ENCODE peak calls at places on chromosomes 7 and 10, in eight cellular contexts. E is hepatocyte, A is spleen, U is uterus, S is GM23338, K is esophagus squamous epithelium, H is GM23248, X is prostate gland. Z is an unnamed sample.

GRCh38 chr7:42186181-42186580 is 50.8 kb downstream of the GLI3 start:
- DNase-seq in E (no peak), A (no peak), U (no peak), S (peak; percentile 81), K (no peak), H (no peak), X (no peak), Z (no peak)

GRCh38 chr10:6242089-6242488 is 39.4 kb downstream of the PFKFB3 start:
- DNase-seq in E (no peak), A (no peak), U (no peak), S (no peak), K (no peak), H (no peak), X (no peak), Z (no peak)

GRCh38 chr7:152025077-152025936 is at the start of gene GALNT11:
- DNase-seq in E (peak; percentile 96), A (peak; percentile 96), U (peak; percentile 74), S (peak; percentile 85), K (peak; percentile 19), H (peak; percentile 95), X (peak; percentile 79), Z (peak; percentile 67)

GRCh38 chr7:141715794-141716689 is 7.9 kb downstream of the WEE2 start:
- DNase-seq in E (no peak), A (no peak), U (no peak), S (peak; percentile 47), K (no peak), H (no peak), X (no peak), Z (no peak)

GRCh38 chr7:127586346-127586745 is 950 bp upstream of the GCC1 start:
- DNase-seq in E (no peak), A (no peak), U (no peak), S (peak; percentile 17), K (no peak), H (no peak), X (no peak), Z (no peak)

GRCh38 chr7:46603780-46604725 is 683.0 kb upstream of the IGFBP3 start:
- DNase-seq in E (peak; percentile 68), A (peak; percentile 78), U (peak; percentile 92), S (no peak), K (no peak), H (peak; percentile 91), X (peak; percentile 53), Z (no peak)

GRCh38 chr10:101573885-101574284 is 14.2 kb downstream of the POLL start:
- DNase-seq in E (no peak), A (no peak), U (no peak), S (no peak), K (no peak), H (no peak), X (no peak), Z (no peak)

GRCh38 chr7:130943981-130944380 is 210.0 kb upstream of the KLF14 start:
- DNase-seq in E (no peak), A (no peak), U (no peak), S (no peak), K (no peak), H (no peak), X (no peak), Z (no peak)

GRCh38 chr10:37552881-37553280 is 304.5 kb downstream of the ZNF248 start:
- DNase-seq in E (no peak), A (no peak), U (no peak), S (no peak), K (no peak), H (no peak), X (no peak), Z (no peak)

GRCh38 chr10:46239247-46239646 is 47.5 kb upstream of the ANTXRL start:
- DNase-seq in E (no peak), A (no peak), U (no peak), S (no peak), K (no peak), H (no peak), X (no peak), Z (no peak)

GRCh38 chr10:119090968-119091367 is 10.4 kb upstream of the EIF3A start:
- DNase-seq in E (no peak), A (no peak), U (no peak), S (no peak), K (no peak), H (peak; percentile 90), X (no peak), Z (peak; percentile 44)

GRCh38 chr10:127907411-127908105 is 655 bp downstream of the PTPRE start:
- DNase-seq in E (peak; percentile 37), A (peak; percentile 86), U (no peak), S (peak; percentile 39), K (no peak), H (peak; percentile 76), X (no peak), Z (peak; percentile 43)

GRCh38 chr10:119405505-119405807 is 137.1 kb downstream of the RGS10 start:
- DNase-seq in E (no peak), A (no peak), U (no peak), S (no peak), K (no peak), H (no peak), X (no peak), Z (no peak)

GRCh38 chr7:145624618-145625017 is 492.0 kb upstream of the CNTNAP2 start:
- DNase-seq in E (no peak), A (no peak), U (no peak), S (no peak), K (no peak), H (no peak), X (no peak), Z (no peak)

GRCh38 chr7:25860882-25861228 is 291.1 kb upstream of the NFE2L3 start:
- DNase-seq in E (no peak), A (no peak), U (no peak), S (no peak), K (no peak), H (no peak), X (no peak), Z (no peak)

GRCh38 chr7:105011771-105012502 is 2.1 kb upstream of the KMT2E start:
- DNase-seq in E (no peak), A (no peak), U (peak; percentile 42), S (peak; percentile 15), K (no peak), H (peak; percentile 54), X (no peak), Z (no peak)

GRCh38 chr7:19776981-19777380 is 3.6 kb upstream of the TMEM196 start:
- DNase-seq in E (no peak), A (no peak), U (no peak), S (no peak), K (no peak), H (no peak), X (no peak), Z (no peak)

GRCh38 chr7:76220185-76221057 is 18.7 kb downstream of the SRRM3 start:
- DNase-seq in E (peak; percentile 71), A (no peak), U (no peak), S (peak; percentile 94), K (no peak), H (peak; percentile 59), X (no peak), Z (peak; percentile 54)

GRCh38 chr10:102906507-102906906 is 11.6 kb upstream of the CNNM2 start:
- DNase-seq in E (no peak), A (no peak), U (no peak), S (no peak), K (no peak), H (no peak), X (no peak), Z (no peak)
- H3K4me1 ChIP-seq in E (no peaks in the 10 kb centered on the region), A (no peaks in the 10 kb centered on the region), U (no peaks in the 10 kb centered on the region), S (no peaks in the 10 kb centered on the region), K (no peaks in the 10 kb centered on the region), H (no peaks in the 10 kb centered on the region), X (no peaks in the 10 kb centered on the region), Z (no peaks in the 10 kb centered on the region)

DNA sequence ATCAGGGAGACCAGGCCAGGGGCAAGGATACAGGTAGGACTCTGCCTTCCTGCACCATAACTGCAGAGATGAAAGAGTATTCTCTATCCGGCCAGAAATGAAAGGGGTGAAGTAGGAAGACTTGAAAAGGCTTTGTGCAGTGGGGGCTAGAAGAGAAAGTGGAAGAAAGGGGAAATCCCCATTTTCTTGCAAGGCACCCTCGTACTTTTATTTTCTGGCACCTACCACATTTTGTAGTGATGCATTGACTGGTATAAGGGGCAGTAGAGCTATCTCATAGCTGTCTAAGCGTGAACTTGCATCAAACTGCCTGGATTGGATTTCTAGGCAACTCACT is 752 bp upstream of the CAMK2G start:
- DNase-seq in E (no peak), A (no peak), U (no peak), S (no peak), K (no peak), H (no peak), X (no peak), Z (no peak)
- H3K4me1 ChIP-seq in E (peaks cover 24% of the 10 kb centered on the region), A (peaks cover 67% of the 10 kb centered on the region), U (peaks cover 3% of the 10 kb centered on the region), S (peaks cover 4% of the 10 kb centered on the region), K (peaks cover 36% of the 10 kb centered on the region), H (peaks cover 18% of the 10 kb centered on the region), X (peaks cover 9% of the 10 kb centered on the region), Z (peaks cover 70% of the 10 kb centered on the region)

GRCh38 chr10:132848951-132849545 is 63.1 kb upstream of the NKX6-2 start:
- DNase-seq in E (no peak), A (peak; percentile 66), U (no peak), S (no peak), K (no peak), H (no peak), X (no peak), Z (no peak)

GRCh38 chr10:132848306-132848705 is 62.4 kb upstream of the NKX6-2 start:
- DNase-seq in E (peak; percentile 42), A (peak; percentile 57), U (no peak), S (no peak), K (no peak), H (no peak), X (no peak), Z (no peak)

GRCh38 chr10:132846631-132847415 is 60.9 kb upstream of the NKX6-2 start:
- DNase-seq in E (no peak), A (peak; percentile 65), U (no peak), S (no peak), K (no peak), H (no peak), X (no peak), Z (no peak)

GRCh38 chr10:132847416-132847777 is 61.5 kb upstream of the NKX6-2 start:
- DNase-seq in E (no peak), A (peak; percentile 44), U (no peak), S (no peak), K (no peak), H (no peak), X (no peak), Z (no peak)

GRCh38 chr10:132847856-132848255 is 61.9 kb upstream of the NKX6-2 start:
- DNase-seq in E (no peak), A (peak; percentile 67), U (no peak), S (no peak), K (no peak), H (no peak), X (no peak), Z (no peak)
- H3K4me1 ChIP-seq in E (peaks cover 11% of the 10 kb centered on the region), A (peaks cover 21% of the 10 kb centered on the region), U (no peaks in the 10 kb centered on the region), S (no peaks in the 10 kb centered on the region), K (no peaks in the 10 kb centered on the region), H (no peaks in the 10 kb centered on the region), X (no peaks in the 10 kb centered on the region), Z (no peaks in the 10 kb centered on the region)

DNA sequence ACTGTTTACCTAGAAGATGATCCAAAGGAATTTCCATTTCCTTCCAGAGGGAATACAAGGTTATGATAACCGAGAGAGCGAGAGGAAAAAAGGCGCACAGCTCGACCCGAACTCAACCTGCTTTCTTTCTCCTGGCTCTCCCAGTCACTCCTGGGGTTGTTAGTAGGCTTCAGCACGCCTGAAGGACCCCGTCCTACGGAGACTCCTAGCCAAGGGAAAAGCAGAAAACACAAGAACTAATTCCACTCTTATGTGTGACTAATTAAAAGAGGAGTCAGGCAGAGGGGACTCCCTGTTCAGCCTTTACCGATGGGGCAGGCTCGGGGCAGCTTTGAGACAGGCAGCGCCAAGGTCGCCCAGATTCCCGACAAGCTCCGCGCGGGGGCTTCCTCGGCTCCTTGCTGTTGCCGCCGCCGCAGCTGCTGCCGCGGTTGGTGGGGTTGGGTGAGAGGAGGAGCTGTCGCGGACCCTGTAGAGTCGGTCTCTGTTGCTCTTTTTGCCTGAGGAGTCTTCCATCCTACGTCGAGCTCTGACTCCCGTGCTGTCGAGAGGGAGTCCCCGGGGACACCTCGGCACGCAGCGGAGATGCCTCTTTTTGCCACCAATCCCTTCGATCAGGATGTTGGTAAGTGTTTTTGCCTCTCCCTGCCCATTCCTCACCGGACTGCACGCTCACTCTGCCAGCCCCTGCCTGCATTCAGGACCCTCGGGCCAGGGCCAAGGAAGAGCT is at the start of gene STAM:
- DNase-seq in E (peak; percentile 95), A (peak; percentile 98), U (peak; percentile 89), S (peak; percentile 96), K (peak; percentile 37), H (peak; percentile 98), X (peak; percentile 77), Z (peak; percentile 90)
- H3K4me1 ChIP-seq in E (peaks cover 18% of the 10 kb centered on the region), A (peaks cover 69% of the 10 kb centered on the region), U (peaks cover 17% of the 10 kb centered on the region), S (peaks cover 9% of the 10 kb centered on the region), K (peaks cover 7% of the 10 kb centered on the region), H (peaks cover 35% of the 10 kb centered on the region), X (no peaks in the 10 kb centered on the region), Z (peaks cover 30% of the 10 kb centered on the region)

Z was measured in PC-9.